ENCODE peak calls at places on chromosomes 16 and 17, in seven cellular contexts. T is epithelial cell of esophagus, M is HCT116, R is SJSA1, X is tibial artery, E is heart left ventricle, U is neural progenitor cell. Q is an unnamed sample.

GRCh38 chr17:66673668-66674276 is 161.1 kb upstream of the CACNG5 start:
- DNase-seq in T (peak), M (peak), R (peak), X (no peak), E (no peak), U (peak), Q (peak)

GRCh38 chr16:78596996-78597422 is 497.6 kb downstream of the WWOX start:
- DNase-seq in T (no peak), M (no peak), R (no peak), X (no peak), E (no peak), U (no peak), Q (no peak)

GRCh38 chr16:15682105-15682570 is 32.1 kb downstream of the NDE1 start:
- DNase-seq in T (peak), M (peak), R (peak), X (peak), E (no peak), U (peak), Q (peak)

GRCh38 chr17:44599298-44600175 is 42.3 kb downstream of the FZD2 start:
- DNase-seq in T (peak), M (no peak), R (no peak), X (peak), E (no peak), U (peak), Q (no peak)

GRCh38 chr17:57035971-57036481 is 49.0 kb upstream of the AKAP1 start:
- DNase-seq in T (peak), M (no peak), R (no peak), X (no peak), E (no peak), U (no peak), Q (no peak)

GRCh38 chr17:30961213-30962188 is 9.3 kb upstream of the RNF135 start:
- DNase-seq in T (peak), M (no peak), R (peak), X (no peak), E (no peak), U (peak), Q (no peak)

GRCh38 chr17:1104222-1104621 is 75.6 kb downstream of the ABR start:
- DNase-seq in T (no peak), M (no peak), R (no peak), X (no peak), E (peak), U (no peak), Q (no peak)

GRCh38 chr16:70777973-70778406 is 23.0 kb downstream of the VAC14 start:
- DNase-seq in T (no peak), M (no peak), R (no peak), X (no peak), E (no peak), U (no peak), Q (no peak)

GRCh38 chr17:21297597-21297996 is 13.1 kb downstream of the MAP2K3 start:
- DNase-seq in T (no peak), M (no peak), R (no peak), X (no peak), E (peak), U (peak), Q (no peak)

GRCh38 chr16:77043076-77043475 is 147.9 kb upstream of the MON1B start:
- DNase-seq in T (peak), M (peak), R (no peak), X (no peak), E (no peak), U (peak), Q (no peak)

GRCh38 chr17:29589524-29590260 is at the start of gene GIT1:
- DNase-seq in T (peak), M (peak), R (peak), X (peak), E (peak), U (peak), Q (no peak)

GRCh38 chr17:75325827-75326586 is 36.8 kb upstream of the SLC25A19 start:
- DNase-seq in T (no peak), M (no peak), R (no peak), X (peak), E (no peak), U (no peak), Q (no peak)

GRCh38 chr16:69241911-69242310 is 54.9 kb downstream of the SNTB2 start:
- DNase-seq in T (no peak), M (no peak), R (no peak), X (no peak), E (no peak), U (no peak), Q (no peak)

GRCh38 chr16:85929259-85929704 is 30.3 kb downstream of the IRF8 start:
- DNase-seq in T (no peak), M (no peak), R (no peak), X (no peak), E (peak), U (no peak), Q (no peak)

GRCh38 chr16:55809386-55809785 is 23.5 kb downstream of the CES1 start:
- DNase-seq in T (no peak), M (no peak), R (no peak), X (no peak), E (no peak), U (no peak), Q (no peak)

GRCh38 chr17:74240637-74241036 is 27.3 kb downstream of the TTYH2 start:
- DNase-seq in T (no peak), M (no peak), R (no peak), X (no peak), E (no peak), U (no peak), Q (no peak)

GRCh38 chr17:6104956-6105355 is 34.8 kb downstream of the WSCD1 start:
- DNase-seq in T (no peak), M (no peak), R (no peak), X (no peak), E (no peak), U (no peak), Q (no peak)

GRCh38 chr17:72948115-72948514 is 144.4 kb downstream of the SLC39A11 start:
- DNase-seq in T (no peak), M (no peak), R (no peak), X (no peak), E (no peak), U (no peak), Q (no peak)

GRCh38 chr16:55154956-55155355 is 169.0 kb upstream of the IRX6 start:
- DNase-seq in T (no peak), M (no peak), R (no peak), X (no peak), E (no peak), U (no peak), Q (no peak)

GRCh38 chr17:6989779-6990178 is 6.1 kb upstream of the ALOX12 start:
- DNase-seq in T (peak), M (no peak), R (no peak), X (no peak), E (no peak), U (no peak), Q (no peak)

GRCh38 chr17:6914711-6915110 is 81.1 kb upstream of the ALOX12 start:
- DNase-seq in T (no peak), M (no peak), R (peak), X (no peak), E (no peak), U (no peak), Q (no peak)

GRCh38 chr16:81650982-81651562 is 128.0 kb upstream of the PLCG2 start:
- DNase-seq in T (no peak), M (no peak), R (no peak), X (peak), E (peak), U (peak), Q (no peak)

GRCh38 chr16:85334718-85335583 is 222.7 kb upstream of the CIBAR2 start:
- DNase-seq in T (no peak), M (no peak), R (no peak), X (no peak), E (peak), U (peak), Q (no peak)

GRCh38 chr16:78638371-78638770 is 538.9 kb downstream of the WWOX start:
- DNase-seq in T (no peak), M (no peak), R (no peak), X (no peak), E (no peak), U (no peak), Q (no peak)

GRCh38 chr17:50396261-50397110 is 837 bp downstream of the LRRC59 start:
- DNase-seq in T (peak), M (no peak), R (peak), X (no peak), E (no peak), U (no peak), Q (no peak)

GRCh38 chr17:69427486-69428197 is 13.1 kb downstream of the MAP2K6 start:
- DNase-seq in T (no peak), M (no peak), R (no peak), X (no peak), E (no peak), U (no peak), Q (no peak)

GRCh38 chr16:2518823-2519710 is 1.1 kb upstream of the AMDHD2 start:
- DNase-seq in T (no peak), M (no peak), R (peak), X (peak), E (peak), U (no peak), Q (no peak)

GRCh38 chr17:78529251-78529650 is 47.9 kb downstream of the DNAH17 start:
- DNase-seq in T (no peak), M (no peak), R (no peak), X (no peak), E (no peak), U (no peak), Q (no peak)

GRCh38 chr17:81026266-81027036 is 8.5 kb upstream of the BAIAP2 start:
- DNase-seq in T (no peak), M (no peak), R (no peak), X (no peak), E (no peak), U (no peak), Q (no peak)

GRCh38 chr17:34235389-34236028 is 19.6 kb upstream of the CCL2 start:
- DNase-seq in T (no peak), M (no peak), R (no peak), X (peak), E (peak), U (peak), Q (no peak)

GRCh38 chr16:72942021-72942420 is 105.9 kb downstream of the ZFHX3 start:
- DNase-seq in T (no peak), M (no peak), R (no peak), X (no peak), E (no peak), U (no peak), Q (no peak)

DNA sequence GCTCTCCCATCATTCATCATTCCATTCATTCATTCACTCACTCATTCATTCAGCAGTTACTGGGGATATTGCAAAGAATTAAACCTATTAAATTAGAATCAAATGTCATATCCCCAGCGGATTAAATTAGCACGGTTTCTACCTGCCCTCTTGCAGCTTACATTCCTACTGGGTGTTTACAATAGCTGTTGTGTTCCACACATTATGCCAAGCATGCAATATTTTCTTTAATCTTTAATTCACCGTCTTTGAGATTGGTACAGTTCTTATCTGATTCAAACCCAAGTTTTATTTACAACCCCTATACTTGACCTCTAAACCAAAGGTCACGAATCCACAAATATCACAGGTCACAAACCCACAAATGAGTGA is 727 bp upstream of the USP31 start:
- DNase-seq in T (no peak), M (no peak), R (no peak), X (no peak), E (no peak), U (no peak), Q (no peak)
- H3K4me3 ChIP-seq in T (peak), M (peak), R (peak), X (peak), E (peak), U (peak), Q (peak)

DNA sequence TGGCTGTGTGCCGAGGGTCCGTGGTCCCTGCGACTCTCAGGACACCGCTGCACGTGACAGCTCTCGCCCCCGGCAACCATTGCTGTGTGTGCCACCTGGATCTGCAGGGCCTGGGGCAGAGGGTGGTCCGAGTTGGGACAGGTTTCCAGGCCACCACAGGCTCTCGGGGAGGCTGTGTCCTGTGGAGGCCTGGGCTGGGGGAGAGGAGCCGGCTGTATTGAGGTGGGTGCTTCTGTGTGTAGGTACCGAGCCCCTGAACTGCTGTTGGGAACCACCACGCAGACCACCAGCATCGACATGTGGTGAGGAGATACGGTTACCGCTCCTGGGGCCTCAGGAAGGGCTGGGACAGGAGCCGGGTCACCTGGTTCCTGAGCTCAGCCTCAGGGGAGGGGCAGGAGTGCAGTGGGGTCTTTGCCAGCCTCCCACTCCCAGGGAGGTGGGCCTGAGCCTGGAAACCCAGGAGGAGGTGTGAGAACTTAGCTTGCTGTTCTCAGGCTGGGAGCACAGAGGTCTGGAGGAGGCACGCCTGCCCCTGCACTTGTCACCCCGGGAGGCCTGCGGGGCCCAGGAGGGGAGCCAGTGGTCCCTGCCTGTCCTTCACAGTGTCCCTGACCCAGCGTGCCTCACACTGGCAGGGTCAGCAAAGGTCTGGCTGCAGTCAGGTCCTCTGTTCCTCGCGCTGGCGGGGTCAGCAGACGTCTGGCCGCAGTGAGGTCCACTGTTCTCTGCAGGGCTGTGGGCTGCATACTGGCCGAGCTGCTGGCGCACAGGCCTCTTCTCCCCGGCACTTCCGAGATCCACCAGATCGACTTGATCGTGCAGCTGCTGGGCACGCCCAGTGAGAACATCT is 7.3 kb downstream of the SPATA2L start:
- DNase-seq in T (no peak), M (no peak), R (no peak), X (no peak), E (no peak), U (no peak), Q (no peak)
- H3K4me3 ChIP-seq in T (no peak), M (no peak), R (no peak), X (no peak), E (no peak), U (no peak), Q (no peak)

DNA sequence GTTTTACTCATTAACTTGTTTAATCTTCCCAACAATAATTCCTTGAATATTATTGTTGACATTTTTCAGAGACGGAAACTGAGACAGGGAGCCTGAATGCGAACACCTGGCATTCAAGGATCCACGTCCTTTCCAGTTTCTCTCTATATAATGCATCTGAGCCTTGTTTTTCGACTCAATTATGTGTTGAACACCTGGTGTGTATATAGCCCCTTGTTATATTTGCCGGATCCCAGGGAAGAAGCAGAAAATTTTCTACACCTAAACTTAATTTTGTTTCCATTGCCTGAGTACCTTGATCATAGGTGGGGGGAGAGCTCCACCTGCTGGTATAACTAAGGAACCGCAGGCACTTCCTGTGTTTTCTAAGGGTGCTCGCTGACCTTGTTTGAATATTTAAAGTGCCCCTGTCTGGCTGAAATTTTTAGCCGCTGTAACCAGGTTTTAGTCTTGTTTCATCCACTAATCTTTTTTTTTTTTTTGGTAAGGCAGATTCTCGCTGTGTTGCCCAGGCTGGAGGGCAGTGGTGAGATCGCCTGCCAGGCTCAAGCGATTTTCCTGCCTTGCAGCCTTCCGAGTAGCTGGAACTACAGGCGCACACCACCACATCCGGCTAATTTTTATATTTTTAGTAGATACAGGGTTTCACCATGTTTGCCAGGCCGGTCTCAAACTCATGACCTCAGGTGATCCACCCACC is 6.6 kb upstream of the NUBP1 start:
- DNase-seq in T (peak), M (peak), R (peak), X (peak), E (no peak), U (peak), Q (no peak)
- H3K4me3 ChIP-seq in T (no peak), M (no peak), R (no peak), X (no peak), E (no peak), U (no peak), Q (no peak)

DNA sequence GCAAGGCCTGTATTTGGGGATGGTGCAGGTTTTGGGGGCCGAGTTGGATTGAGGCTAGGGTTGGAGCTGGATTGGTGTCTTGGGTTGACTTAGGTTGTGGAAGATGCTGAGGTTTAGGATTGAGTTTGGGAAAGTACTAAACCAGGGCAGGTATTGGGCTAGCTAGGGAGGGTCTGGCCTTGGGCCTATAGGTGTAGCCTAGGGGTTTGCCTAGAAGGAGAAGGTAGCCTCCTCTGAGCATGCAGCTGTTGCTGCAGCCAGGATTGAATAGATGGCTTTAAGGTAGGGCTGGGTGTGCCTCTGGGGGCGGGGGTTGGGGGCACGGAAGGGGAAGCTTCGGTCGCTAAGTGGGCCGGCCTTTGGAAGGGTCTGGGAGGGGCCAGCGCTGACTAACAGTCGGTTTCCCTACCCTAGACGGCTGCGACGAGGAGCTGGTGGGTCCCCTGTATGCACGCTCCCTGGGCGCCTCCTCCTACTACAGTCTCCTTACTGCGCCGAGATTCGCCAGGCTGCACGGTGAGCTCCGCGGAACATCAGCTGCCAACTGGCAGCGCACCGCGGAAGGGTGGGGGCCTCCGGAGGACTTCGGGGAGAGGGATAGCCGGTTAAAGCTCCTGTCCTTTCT is 1.2 kb downstream of the CNTNAP1 start:
- DNase-seq in T (no peak), M (no peak), R (no peak), X (no peak), E (peak), U (peak), Q (no peak)
- H3K4me3 ChIP-seq in T (no peak), M (peak), R (no peak), X (peak), E (peak), U (peak), Q (peak)

GRCh38 chr17:64146418-64147109 is 16.6 kb upstream of the ERN1 start:
- DNase-seq in T (peak), M (no peak), R (peak), X (peak), E (peak), U (peak), Q (no peak)
- H3K4me3 ChIP-seq in T (peak), M (peak), R (peak), X (peak), E (peak), U (peak), Q (peak)

GRCh38 chr17:47847341-47848197 is 3.4 kb downstream of the SP6 start:
- DNase-seq in T (peak), M (no peak), R (no peak), X (no peak), E (no peak), U (peak), Q (no peak)
- H3K4me3 ChIP-seq in T (peak), M (no peak), R (no peak), X (no peak), E (no peak), U (peak), Q (no peak)

GRCh38 chr17:2259769-2260536 is 43.6 kb downstream of the SMG6 start:
- DNase-seq in T (no peak), M (no peak), R (no peak), X (no peak), E (no peak), U (no peak), Q (no peak)
- H3K4me3 ChIP-seq in T (no peak), M (no peak), R (no peak), X (no peak), E (no peak), U (no peak), Q (no peak)

DNA sequence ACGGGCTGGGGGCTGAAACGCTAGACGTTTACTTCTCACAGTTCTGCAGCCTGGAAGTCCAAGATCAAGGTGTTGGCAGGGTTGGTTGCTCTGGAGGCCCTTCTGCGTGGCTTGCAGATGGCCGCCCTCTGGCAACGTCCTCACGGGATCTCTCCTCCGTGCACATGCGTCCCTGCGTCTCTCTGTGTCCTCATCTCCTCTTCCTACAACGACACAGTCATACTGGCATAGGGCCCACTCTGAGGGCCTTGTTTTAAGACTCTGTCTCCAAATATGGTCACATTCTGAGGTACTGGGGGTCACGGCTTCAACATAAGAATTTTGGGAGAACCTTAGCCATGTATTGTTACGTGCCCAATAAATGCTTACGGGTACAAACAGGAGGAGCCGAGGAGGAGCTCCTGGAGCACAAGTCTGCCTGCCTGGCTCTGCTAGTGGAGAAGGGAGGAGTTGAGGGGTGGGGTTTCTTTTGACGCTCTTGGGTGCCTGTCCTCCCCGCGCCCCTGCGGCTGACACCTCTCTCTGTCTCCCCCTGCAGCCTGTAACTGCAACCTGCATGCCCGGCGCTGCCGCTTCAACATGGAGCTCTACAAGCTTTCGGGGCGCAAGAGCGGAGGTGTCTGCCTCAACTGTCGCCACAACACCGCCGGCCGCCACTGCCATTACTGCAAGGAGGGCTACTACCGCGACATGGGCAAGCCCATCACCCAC is 141.1 kb downstream of the NTN1 start:
- DNase-seq in T (peak), M (no peak), R (no peak), X (peak), E (no peak), U (peak), Q (no peak)
- H3K4me3 ChIP-seq in T (peak), M (no peak), R (no peak), X (peak), E (no peak), U (no peak), Q (no peak)

DNA sequence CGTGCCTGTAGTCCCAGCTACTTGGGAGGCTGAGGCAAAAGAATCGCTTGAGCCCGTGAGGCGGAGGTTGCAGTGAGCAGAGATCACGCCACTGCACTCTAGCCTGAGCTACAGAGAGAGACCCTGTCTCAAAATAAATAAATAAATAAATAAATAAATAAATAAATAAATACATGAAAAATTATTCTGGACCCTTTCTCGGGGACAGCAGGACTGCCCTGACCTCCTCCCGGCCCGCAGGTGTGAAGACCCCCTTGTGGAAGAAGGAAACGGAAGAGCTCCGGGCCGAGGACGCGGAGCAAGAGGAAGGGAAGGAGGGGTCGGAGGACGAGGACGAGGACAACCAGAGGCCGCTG is 3.1 kb downstream of the C17orf50 start:
- DNase-seq in T (no peak), M (no peak), R (no peak), X (no peak), E (no peak), U (no peak), Q (no peak)
- H3K4me3 ChIP-seq in T (peak), M (peak), R (no peak), X (peak), E (peak), U (peak), Q (peak)